ENCODE peak calls at places on chromosomes 12 and 14, in ten cellular contexts. A is EL; C is T follicular helper cell; P is memory B cell; Z is HTR-8/SVneo; Y is NCI-H1092 treated with DMSO at 0.1 percent for 48 hours; H is islet precursor cell; E is naive thymus-derived CD8-positive, alpha-beta T cell; L is osteocyte; X is stimulated activated CD4-positive, alpha-beta T cell treated with anti-CD3 and anti-CD28 coated beads, Interleukin-15, amount 100 ng/mL, for 48 hours. M is an unnamed sample.

GRCh38 chr12:65306603-65307501 is 28.4 kb downstream of the MSRB3 start:
- DNase-seq in Z (peak), P (no peak), C (no peak), E (no peak), A (peak), L (no peak), X (no peak), Y (no peak), H (peak), M (no peak)

GRCh38 chr14:58663494-58664111 is 25.8 kb downstream of the DACT1 start:
- DNase-seq in H (peak), A (peak), C (no peak), P (no peak), X (no peak), L (no peak), Y (peak), Z (peak), E (no peak), M (no peak)

GRCh38 chr12:45017916-45018315 is 33.0 kb downstream of the DBX2 start:
- DNase-seq in Z (no peak), A (no peak), X (no peak), E (no peak), L (no peak), Y (no peak), H (no peak), P (no peak), C (no peak), M (no peak)

GRCh38 chr14:51862171-51862838 is 1.9 kb downstream of the GNG2 start:
- DNase-seq in X (no peak), H (no peak), E (no peak), Y (peak), C (no peak), A (peak), P (no peak), L (no peak), Z (no peak), M (no peak)

GRCh38 chr14:88481794-88482193 is 73.0 kb downstream of the PTPN21 start:
- DNase-seq in A (no peak), P (no peak), C (no peak), Z (no peak), X (no peak), H (no peak), E (no peak), Y (no peak), L (no peak), M (no peak)

GRCh38 chr12:122250047-122250446 is 16.2 kb downstream of the VPS33A start:
- DNase-seq in Y (peak), P (no peak), Z (no peak), L (no peak), H (no peak), X (no peak), A (no peak), C (no peak), E (no peak), M (no peak)

GRCh38 chr12:48080821-48081220 is 25.1 kb downstream of the SENP1 start:
- DNase-seq in P (no peak), Y (no peak), E (no peak), C (no peak), Z (no peak), X (no peak), L (no peak), H (no peak), A (no peak), M (no peak)

GRCh38 chr12:82527165-82527780 is 159.4 kb upstream of the TMTC2 start:
- DNase-seq in A (peak), Z (peak), Y (peak), P (peak), C (peak), H (no peak), E (peak), X (no peak), L (no peak), M (peak)

GRCh38 chr12:5748027-5748426 is 197.0 kb downstream of the ANO2 start:
- DNase-seq in P (no peak), X (no peak), L (no peak), A (no peak), Z (no peak), H (no peak), C (no peak), Y (no peak), E (no peak), M (no peak)

GRCh38 chr14:47270715-47271114 is 404.7 kb downstream of the MDGA2 start:
- DNase-seq in A (no peak), C (no peak), Z (no peak), E (no peak), Y (no peak), P (no peak), L (no peak), X (no peak), H (no peak), M (no peak)

GRCh38 chr12:18297883-18298282 is 36.6 kb downstream of the PIK3C2G start:
- DNase-seq in H (no peak), Y (no peak), Z (no peak), E (no peak), L (no peak), X (no peak), C (no peak), P (no peak), A (no peak), M (no peak)

GRCh38 chr12:75884465-75884985 is 147.1 kb downstream of the PHLDA1 start:
- DNase-seq in H (no peak), Z (no peak), X (no peak), A (no peak), P (no peak), E (no peak), Y (no peak), L (no peak), C (no peak), M (no peak)

GRCh38 chr12:49507139-49507538 is 31.7 kb upstream of the KCNH3 start:
- DNase-seq in H (no peak), E (no peak), X (no peak), P (no peak), L (no peak), A (peak), C (no peak), Y (no peak), Z (peak), M (no peak)

M was measured in effector CD4-positive, alpha-beta T cell.